ENCODE peak calls at places on chromosomes 13 and 19, in six cellular contexts. One of them, this sample, is unnamed.

GRCh38 chr13:21232196-21232595 is 55.7 kb downstream of the MRPL57 start:
- DNase-seq in tibial nerve: peak; percentile 40
- DNase-seq in kidney: no peak
- DNase-seq in NT2/D1: no peak
- DNase-seq in heart right ventricle: no peak
- DNase-seq in HAP-1: no peak
- DNase-seq in this sample: no peak

GRCh38 chr19:51777570-51778460 is 16.8 kb downstream of the FPR2 start:
- DNase-seq in heart right ventricle: peak; percentile 78
- DNase-seq in NT2/D1: peak; percentile 84
- DNase-seq in tibial nerve: peak; percentile 51
- DNase-seq in kidney: peak; percentile 73
- DNase-seq in HAP-1: peak; percentile 58
- DNase-seq in this sample: no peak

GRCh38 chr19:3985643-3986259 is 488 bp upstream of the EEF2 start:
- DNase-seq in tibial nerve: no peak
- DNase-seq in heart right ventricle: no peak
- DNase-seq in kidney: no peak
- DNase-seq in HAP-1: no peak
- DNase-seq in NT2/D1: no peak
- DNase-seq in this sample: no peak

GRCh38 chr19:55956431-55956830 is 8.8 kb downstream of the NLRP8 start:
- DNase-seq in tibial nerve: no peak
- DNase-seq in heart right ventricle: no peak
- DNase-seq in HAP-1: no peak
- DNase-seq in NT2/D1: no peak
- DNase-seq in kidney: no peak
- DNase-seq in this sample: no peak

GRCh38 chr13:29508130-29508873 is 87.2 kb downstream of the SLC7A1 start:
- DNase-seq in kidney: peak; percentile 89
- DNase-seq in heart right ventricle: peak; percentile 84
- DNase-seq in HAP-1: peak; percentile 67
- DNase-seq in NT2/D1: peak; percentile 69
- DNase-seq in tibial nerve: peak; percentile 90
- DNase-seq in this sample: peak; percentile 62

GRCh38 chr13:33175991-33176390 is 109.6 kb downstream of the STARD13 start:
- DNase-seq in HAP-1: no peak
- DNase-seq in kidney: no peak
- DNase-seq in NT2/D1: no peak
- DNase-seq in tibial nerve: no peak
- DNase-seq in heart right ventricle: no peak
- DNase-seq in this sample: no peak

GRCh38 chr19:10412257-10412977 is 7.9 kb upstream of the PDE4A start:
- DNase-seq in tibial nerve: no peak
- DNase-seq in kidney: no peak
- DNase-seq in HAP-1: no peak
- DNase-seq in heart right ventricle: no peak
- DNase-seq in NT2/D1: no peak
- DNase-seq in this sample: no peak

GRCh38 chr13:58376775-58377174 is 745.2 kb downstream of the PCDH17 start:
- DNase-seq in heart right ventricle: no peak
- DNase-seq in kidney: no peak
- DNase-seq in HAP-1: no peak
- DNase-seq in NT2/D1: no peak
- DNase-seq in tibial nerve: no peak
- DNase-seq in this sample: no peak

GRCh38 chr13:28052945-28053344 is 47.4 kb downstream of the FLT3 start:
- DNase-seq in tibial nerve: no peak
- DNase-seq in heart right ventricle: no peak
- DNase-seq in kidney: no peak
- DNase-seq in HAP-1: no peak
- DNase-seq in NT2/D1: no peak
- DNase-seq in this sample: no peak

GRCh38 chr13:94858856-94859811 is 146.8 kb upstream of the SOX21 start:
- DNase-seq in heart right ventricle: peak; percentile 66
- DNase-seq in NT2/D1: no peak
- DNase-seq in tibial nerve: peak; percentile 46
- DNase-seq in HAP-1: no peak
- DNase-seq in kidney: no peak
- DNase-seq in this sample: no peak

GRCh38 chr19:55275851-55276719 is 3.8 kb downstream of the HSPBP1 start:
- DNase-seq in kidney: no peak
- DNase-seq in tibial nerve: no peak
- DNase-seq in heart right ventricle: no peak
- DNase-seq in HAP-1: no peak
- DNase-seq in NT2/D1: no peak
- DNase-seq in this sample: no peak

GRCh38 chr13:50910483-50910805 is 853 bp downstream of the RNASEH2B start:
- DNase-seq in kidney: no peak
- DNase-seq in tibial nerve: peak; percentile 16
- DNase-seq in heart right ventricle: peak; percentile 36
- DNase-seq in HAP-1: peak; percentile 43
- DNase-seq in NT2/D1: no peak
- DNase-seq in this sample: no peak

GRCh38 chr13:42367836-42368235 is 95.9 kb downstream of the AKAP11 start:
- DNase-seq in tibial nerve: no peak
- DNase-seq in NT2/D1: no peak
- DNase-seq in kidney: no peak
- DNase-seq in HAP-1: peak; percentile 85
- DNase-seq in heart right ventricle: no peak
- DNase-seq in this sample: no peak

GRCh38 chr13:76944457-76944856 is 3.9 kb upstream of the ACOD1 start:
- DNase-seq in HAP-1: no peak
- DNase-seq in tibial nerve: peak; percentile 29
- DNase-seq in NT2/D1: no peak
- DNase-seq in kidney: no peak
- DNase-seq in heart right ventricle: no peak
- DNase-seq in this sample: no peak

GRCh38 chr19:32543107-32543900 is 37.7 kb upstream of the PDCD5 start:
- DNase-seq in NT2/D1: no peak
- DNase-seq in kidney: no peak
- DNase-seq in tibial nerve: no peak
- DNase-seq in heart right ventricle: no peak
- DNase-seq in HAP-1: no peak
- DNase-seq in this sample: no peak

GRCh38 chr13:106145997-106146864 is 389.2 kb downstream of the EFNB2 start:
- DNase-seq in HAP-1: no peak
- DNase-seq in tibial nerve: no peak
- DNase-seq in kidney: no peak
- DNase-seq in NT2/D1: no peak
- DNase-seq in heart right ventricle: no peak
- DNase-seq in this sample: no peak

GRCh38 chr13:82593239-82593638 is 1289.0 kb downstream of the SLITRK1 start:
- DNase-seq in heart right ventricle: no peak
- DNase-seq in HAP-1: no peak
- DNase-seq in NT2/D1: no peak
- DNase-seq in kidney: no peak
- DNase-seq in tibial nerve: no peak
- DNase-seq in this sample: no peak

GRCh38 chr13:38358703-38359102 is 9.1 kb downstream of the UFM1 start:
- DNase-seq in heart right ventricle: no peak
- DNase-seq in tibial nerve: no peak
- DNase-seq in HAP-1: no peak
- DNase-seq in kidney: no peak
- DNase-seq in NT2/D1: no peak
- DNase-seq in this sample: no peak

GRCh38 chr19:18649371-18650047 is 12.7 kb downstream of the KLHL26 start:
- DNase-seq in HAP-1: no peak
- DNase-seq in heart right ventricle: peak; percentile 83
- DNase-seq in tibial nerve: peak; percentile 69
- DNase-seq in NT2/D1: no peak
- DNase-seq in kidney: peak; percentile 91
- DNase-seq in this sample: no peak

GRCh38 chr13:109271991-109272454 is 514.4 kb downstream of the IRS2 start:
- DNase-seq in HAP-1: no peak
- DNase-seq in tibial nerve: no peak
- DNase-seq in kidney: no peak
- DNase-seq in heart right ventricle: no peak
- DNase-seq in NT2/D1: no peak
- DNase-seq in this sample: no peak

GRCh38 chr19:15177269-15178116 is 23.3 kb downstream of the NOTCH3 start:
- DNase-seq in tibial nerve: peak; percentile 74
- DNase-seq in HAP-1: peak; percentile 81
- DNase-seq in kidney: peak; percentile 92
- DNase-seq in NT2/D1: peak; percentile 83
- DNase-seq in heart right ventricle: peak; percentile 70
- DNase-seq in this sample: peak; percentile 79

GRCh38 chr19:49817964-49818690 is at the start of gene MED25:
- DNase-seq in NT2/D1: peak; percentile 60
- DNase-seq in heart right ventricle: peak; percentile 85
- DNase-seq in kidney: peak; percentile 95
- DNase-seq in tibial nerve: peak; percentile 74
- DNase-seq in HAP-1: peak; percentile 76
- DNase-seq in this sample: peak; percentile 83
- H3K9me3 ChIP-seq in NT2/D1: no peaks in the 10 kb centered on the region
- H3K9me3 ChIP-seq in heart right ventricle: no peaks in the 10 kb centered on the region
- H3K9me3 ChIP-seq in kidney: no peaks in the 10 kb centered on the region
- H3K9me3 ChIP-seq in tibial nerve: no peaks in the 10 kb centered on the region
- H3K9me3 ChIP-seq in HAP-1: no peaks in the 10 kb centered on the region
- H3K9me3 ChIP-seq in this sample: no peaks in the 10 kb centered on the region

DNA sequence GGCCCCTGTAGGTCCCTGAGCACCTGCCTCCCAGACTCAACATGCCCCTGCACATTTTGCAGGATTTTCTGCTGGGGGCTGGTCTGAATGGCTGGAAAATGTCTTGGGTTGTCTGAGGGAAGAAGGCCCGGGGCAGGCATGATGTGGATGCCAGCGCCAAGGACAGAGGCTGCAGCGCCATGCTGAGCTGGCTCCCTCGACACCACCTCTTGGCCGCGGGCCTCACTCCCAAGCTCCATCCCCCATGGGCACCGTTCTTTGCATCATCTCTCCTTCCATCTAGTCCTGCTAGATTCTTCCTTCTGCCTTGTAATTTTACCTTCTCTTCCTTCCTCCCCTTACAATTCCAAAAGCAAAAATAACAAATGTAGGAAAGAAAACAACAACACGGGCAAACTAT is 70.6 kb downstream of the ZIC5 start:
- DNase-seq in tibial nerve: no peak
- DNase-seq in kidney: no peak
- DNase-seq in NT2/D1: no peak
- DNase-seq in heart right ventricle: no peak
- DNase-seq in HAP-1: no peak
- DNase-seq in this sample: no peak
- H3K9me3 ChIP-seq in tibial nerve: no peaks in the 10 kb centered on the region
- H3K9me3 ChIP-seq in kidney: no peaks in the 10 kb centered on the region
- H3K9me3 ChIP-seq in NT2/D1: no peaks in the 10 kb centered on the region
- H3K9me3 ChIP-seq in heart right ventricle: no peaks in the 10 kb centered on the region
- H3K9me3 ChIP-seq in HAP-1: no peaks in the 10 kb centered on the region
- H3K9me3 ChIP-seq in this sample: no peaks in the 10 kb centered on the region

GRCh38 chr19:56983804-56984203 is 136.0 kb upstream of the USP29 start:
- DNase-seq in heart right ventricle: no peak
- DNase-seq in tibial nerve: no peak
- DNase-seq in NT2/D1: no peak
- DNase-seq in HAP-1: no peak
- DNase-seq in kidney: no peak
- DNase-seq in this sample: no peak
- H3K9me3 ChIP-seq in heart right ventricle: no peaks in the 10 kb centered on the region
- H3K9me3 ChIP-seq in tibial nerve: no peaks in the 10 kb centered on the region
- H3K9me3 ChIP-seq in NT2/D1: no peaks in the 10 kb centered on the region
- H3K9me3 ChIP-seq in HAP-1: peaks cover 2% of the 10 kb centered on the region
- H3K9me3 ChIP-seq in kidney: peaks cover 9% of the 10 kb centered on the region
- H3K9me3 ChIP-seq in this sample: peaks cover 7% of the 10 kb centered on the region

GRCh38 chr19:57552432-57552831 is 7.2 kb downstream of the ZNF550 start:
- DNase-seq in tibial nerve: no peak
- DNase-seq in heart right ventricle: no peak
- DNase-seq in NT2/D1: no peak
- DNase-seq in kidney: no peak
- DNase-seq in HAP-1: no peak
- DNase-seq in this sample: no peak
- H3K9me3 ChIP-seq in tibial nerve: peaks cover 9% of the 10 kb centered on the region
- H3K9me3 ChIP-seq in heart right ventricle: peaks cover 13% of the 10 kb centered on the region
- H3K9me3 ChIP-seq in NT2/D1: peaks cover 15% of the 10 kb centered on the region
- H3K9me3 ChIP-seq in kidney: peaks cover 67% of the 10 kb centered on the region
- H3K9me3 ChIP-seq in HAP-1: peaks cover 8% of the 10 kb centered on the region
- H3K9me3 ChIP-seq in this sample: peaks cover 39% of the 10 kb centered on the region

DNA sequence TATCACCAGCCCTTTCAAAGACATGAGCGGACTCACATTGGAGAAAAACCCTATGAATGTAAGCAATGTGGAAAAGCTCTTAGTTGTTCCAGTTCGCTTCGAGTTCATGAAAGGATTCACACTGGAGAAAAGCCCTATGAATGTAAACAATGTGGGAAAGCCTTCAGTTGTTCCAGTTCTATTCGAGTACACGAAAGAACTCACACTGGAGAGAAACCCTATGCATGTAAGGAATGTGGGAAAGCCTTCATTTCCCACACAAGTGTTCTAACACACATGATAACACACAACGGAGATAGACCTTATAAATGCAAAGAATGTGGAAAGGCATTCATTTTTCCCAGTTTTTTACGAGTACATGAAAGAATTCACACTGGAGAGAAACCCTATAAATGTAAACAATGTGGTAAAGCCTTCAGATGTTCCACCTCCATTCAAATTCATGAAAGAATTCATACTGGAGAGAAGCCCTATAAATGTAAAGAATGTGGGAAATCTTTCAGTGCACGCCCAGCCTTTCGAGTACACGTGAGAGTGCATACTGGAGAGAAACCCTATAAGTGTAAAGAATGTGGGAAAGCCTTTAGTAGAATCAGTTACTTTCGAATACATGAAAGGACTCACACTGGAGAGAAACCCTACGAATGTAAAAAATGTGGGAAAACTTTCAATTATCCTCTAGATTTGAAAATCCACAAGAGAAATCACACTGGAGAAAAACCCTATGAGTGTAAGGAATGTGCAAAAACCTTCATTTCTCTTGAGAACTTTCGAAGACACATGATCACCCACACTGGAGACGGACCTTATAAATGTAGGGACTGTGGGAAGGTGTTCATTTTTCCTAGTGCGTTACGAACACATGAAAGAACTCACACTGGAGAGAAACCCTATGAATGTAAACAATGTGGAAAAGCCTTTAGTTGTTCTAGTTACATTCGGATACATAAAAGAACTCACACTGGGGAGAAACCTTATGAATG is 17.6 kb downstream of the ZNF791 start:
- DNase-seq in kidney: no peak
- DNase-seq in tibial nerve: no peak
- DNase-seq in NT2/D1: no peak
- DNase-seq in HAP-1: no peak
- DNase-seq in heart right ventricle: no peak
- DNase-seq in this sample: no peak
- H3K9me3 ChIP-seq in kidney: peaks cover 16% of the 10 kb centered on the region
- H3K9me3 ChIP-seq in tibial nerve: no peaks in the 10 kb centered on the region
- H3K9me3 ChIP-seq in NT2/D1: peaks cover 74% of the 10 kb centered on the region
- H3K9me3 ChIP-seq in HAP-1: peaks cover 24% of the 10 kb centered on the region
- H3K9me3 ChIP-seq in heart right ventricle: no peaks in the 10 kb centered on the region
- H3K9me3 ChIP-seq in this sample: peaks cover 9% of the 10 kb centered on the region

GRCh38 chr13:19055611-19056010 is 126.0 kb downstream of the TUBA3C start:
- DNase-seq in heart right ventricle: no peak
- DNase-seq in HAP-1: no peak
- DNase-seq in kidney: no peak
- DNase-seq in NT2/D1: no peak
- DNase-seq in tibial nerve: no peak
- DNase-seq in this sample: no peak
- H3K9me3 ChIP-seq in heart right ventricle: no peaks in the 10 kb centered on the region
- H3K9me3 ChIP-seq in HAP-1: peaks cover under 1% of the 10 kb centered on the region
- H3K9me3 ChIP-seq in kidney: no peaks in the 10 kb centered on the region
- H3K9me3 ChIP-seq in NT2/D1: no peaks in the 10 kb centered on the region
- H3K9me3 ChIP-seq in tibial nerve: no peaks in the 10 kb centered on the region
- H3K9me3 ChIP-seq in this sample: no peaks in the 10 kb centered on the region